ENCODE peak calls at places on chromosome 17, in four cellular contexts. P is Karpas-422, B is K562, G is IMR-90. V is an unnamed sample.

GRCh38 chr17:2237960-2238359 is 65.6 kb downstream of the SMG6 start:
- DNase-seq in B (no peak), P (no peak), G (no peak), V (no peak)

GRCh38 chr17:58960068-58960467 is 146.6 kb downstream of the TRIM37 start:
- DNase-seq in P (peak; percentile 68), G (peak; percentile 74), B (peak; percentile 36), V (no peak)

GRCh38 chr17:68906638-68907037 is 48.6 kb downstream of the ABCA8 start:
- DNase-seq in G (peak; percentile 21), P (peak; percentile 47), B (peak; percentile 16), V (no peak)

GRCh38 chr17:79854080-79854861 is 15.0 kb upstream of the CBX4 start:
- DNase-seq in P (no peak), G (no peak), B (no peak), V (no peak)

GRCh38 chr17:42403150-42403549 is 14.9 kb upstream of the STAT3 start:
- DNase-seq in B (peak; percentile 64), G (no peak), P (peak; percentile 82), V (peak; percentile 32)

GRCh38 chr17:57689254-57689653 is 55.8 kb downstream of the CCDC182 start:
- DNase-seq in G (no peak), B (no peak), P (no peak), V (no peak)

GRCh38 chr17:48074322-48075054 is 26.3 kb downstream of the NFE2L1 start:
- DNase-seq in P (peak; percentile 86), B (peak; percentile 79), G (peak; percentile 82), V (peak; percentile 75)

GRCh38 chr17:17151962-17152361 is 54.2 kb downstream of the PLD6 start:
- DNase-seq in G (peak; percentile 96), P (no peak), B (no peak), V (no peak)

GRCh38 chr17:70787721-70788120 is 618.4 kb downstream of the KCNJ2 start:
- DNase-seq in B (no peak), G (no peak), P (no peak), V (no peak)

GRCh38 chr17:27747462-27748359 is 52.6 kb downstream of the NOS2 start:
- DNase-seq in G (no peak), P (no peak), B (peak; percentile 46), V (no peak)

GRCh38 chr17:21215935-21216334 is 2.0 kb upstream of the TMEM11 start:
- DNase-seq in G (no peak), P (no peak), B (peak; percentile 62), V (no peak)

GRCh38 chr17:1165836-1166235 is 13.9 kb downstream of the ABR start:
- DNase-seq in B (no peak), G (no peak), P (no peak), V (no peak)

DNA sequence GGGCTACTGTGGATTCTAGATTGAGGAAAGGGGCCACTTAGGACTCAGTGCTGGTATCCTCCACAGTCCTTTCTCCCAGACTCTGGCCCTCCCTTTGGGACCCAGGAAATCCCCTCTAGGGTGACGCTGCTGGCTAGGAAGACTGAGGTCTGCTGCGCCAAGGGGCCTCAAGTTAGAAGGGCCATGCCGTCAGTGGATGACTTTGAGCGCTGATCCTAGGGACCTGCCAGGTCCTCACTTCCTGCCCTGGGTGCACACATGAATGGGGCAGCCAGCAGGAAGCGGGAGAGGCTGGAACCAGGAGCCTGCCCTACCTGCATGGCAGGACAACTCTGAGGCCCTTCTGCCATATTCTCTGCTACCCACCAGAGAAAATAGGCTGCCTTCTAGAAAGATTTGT is 145.0 kb downstream of the RAB11FIP4 start:
- DNase-seq in G (no peak), P (no peak), B (no peak), V (no peak)
- H3K4me2 ChIP-seq in G (no peak overlapping the region), P (peak overlapping the region; percentile 60), B (no peak overlapping the region), V (no peak overlapping the region)

DNA sequence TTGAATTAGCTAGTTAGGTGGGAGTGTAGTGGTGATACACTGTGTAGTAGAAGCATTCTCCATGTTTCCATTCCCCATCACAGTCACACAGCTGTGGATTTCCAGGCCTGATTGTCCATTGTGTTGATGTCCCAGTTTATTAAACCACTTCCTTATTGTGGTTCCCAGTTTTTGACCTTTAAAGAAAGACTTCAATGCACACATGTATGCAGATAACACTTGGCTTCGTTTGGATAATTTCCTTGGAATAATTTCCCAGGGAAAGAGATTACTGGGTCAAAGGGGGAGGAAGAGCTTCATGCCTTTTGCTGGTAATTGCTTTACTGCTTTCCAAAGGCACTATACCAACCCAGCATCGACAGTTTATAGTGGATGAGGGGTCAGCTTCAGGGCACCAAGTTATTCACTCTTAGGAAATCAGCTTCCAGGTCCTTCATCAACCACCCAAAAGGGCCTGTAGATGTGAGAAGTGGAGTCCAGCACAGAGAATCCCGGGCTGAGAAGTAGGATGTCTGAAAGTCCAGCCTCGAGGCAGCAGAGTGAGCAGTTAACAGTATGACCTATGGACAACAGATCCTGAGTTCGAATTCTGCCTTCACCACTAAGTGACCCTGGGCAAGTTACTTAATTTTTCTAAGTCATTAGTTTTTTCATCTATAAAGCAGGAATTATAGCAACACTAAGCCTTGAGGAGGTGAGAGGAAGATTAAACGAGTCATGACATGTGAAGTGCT is 31.3 kb upstream of the TNS4 start:
- DNase-seq in G (peak; percentile 37), P (no peak), B (no peak), V (no peak)
- H3K9ac ChIP-seq in G (peak overlapping the region; percentile 33), P (no peak overlapping the region), B (no peak overlapping the region), V (peak overlapping the region; percentile 44)

GRCh38 chr17:38333635-38334295 is 10.0 kb downstream of the GPR179 start:
- DNase-seq in P (peak; percentile 87), B (peak; percentile 74), G (no peak), V (peak; percentile 67)

GRCh38 chr17:38334480-38335364 is 9.0 kb downstream of the GPR179 start:
- DNase-seq in P (no peak), B (no peak), G (no peak), V (no peak)

GRCh38 chr17:38329808-38330730 is 13.7 kb downstream of the GPR179 start:
- DNase-seq in B (no peak), P (no peak), G (no peak), V (no peak)

GRCh38 chr17:38330941-38331411 is 12.8 kb downstream of the GPR179 start:
- DNase-seq in P (no peak), G (no peak), B (no peak), V (no peak)

DNA sequence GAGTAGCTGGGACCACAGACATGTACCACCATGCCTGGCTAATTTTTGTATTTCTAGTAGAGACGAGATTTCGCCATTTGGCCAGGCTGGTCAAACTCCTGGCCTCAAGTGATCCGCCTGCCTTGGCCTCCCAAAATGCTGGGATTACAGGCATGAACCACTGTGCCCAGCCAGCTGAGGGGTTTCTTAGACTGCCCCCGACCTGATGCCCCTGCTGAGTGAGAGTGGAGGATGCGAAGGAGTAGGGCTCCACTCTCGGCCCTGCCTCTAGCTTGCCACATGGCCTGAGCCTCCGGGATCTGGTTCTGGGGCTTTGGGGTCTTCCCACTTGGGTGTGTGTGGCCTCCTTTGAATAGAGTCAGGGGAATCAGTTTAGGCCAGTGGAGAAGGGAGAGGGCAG is 11.0 kb downstream of the GPR179 start:
- DNase-seq in B (no peak), G (no peak), P (no peak), V (no peak)
- H4K20me1 ChIP-seq in B (peaks cover 18% of the 10 kb centered on the region), G (no peaks in the 10 kb centered on the region), P (no peaks in the 10 kb centered on the region), V (no peaks in the 10 kb centered on the region)

DNA sequence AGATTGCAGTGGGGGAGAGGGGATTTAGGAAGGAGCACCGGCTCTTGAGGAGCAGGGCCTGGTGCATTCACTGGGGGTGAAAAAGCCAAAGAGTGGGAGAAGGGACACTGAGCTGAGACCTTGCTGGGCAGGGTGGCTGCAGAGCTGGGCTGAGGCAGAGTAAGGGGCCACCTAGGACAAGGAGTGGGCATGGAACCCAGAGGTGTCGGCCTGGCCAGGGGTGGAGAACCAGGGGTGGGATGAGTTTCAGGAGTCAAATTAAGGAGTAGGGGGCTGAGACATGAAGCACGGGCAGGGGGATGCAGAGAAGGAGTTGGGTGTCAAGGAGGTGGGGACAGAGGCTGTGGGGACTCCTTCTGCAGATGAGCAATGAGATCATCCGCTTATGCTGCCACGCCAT is 20.1 kb downstream of the DNAH2 start:
- DNase-seq in G (no peak), B (no peak), P (no peak), V (no peak)
- H3K4me2 ChIP-seq in G (no peak overlapping the region), B (no peak overlapping the region), P (no peak overlapping the region), V (no peak overlapping the region)

GRCh38 chr17:50278526-50279180 is 4.4 kb downstream of the TMEM92 start:
- DNase-seq in G (no peak), B (no peak), P (no peak), V (no peak)
- H3K9ac ChIP-seq in G (no peak overlapping the region), B (no peak overlapping the region), P (no peak overlapping the region), V (no peak overlapping the region)

DNA sequence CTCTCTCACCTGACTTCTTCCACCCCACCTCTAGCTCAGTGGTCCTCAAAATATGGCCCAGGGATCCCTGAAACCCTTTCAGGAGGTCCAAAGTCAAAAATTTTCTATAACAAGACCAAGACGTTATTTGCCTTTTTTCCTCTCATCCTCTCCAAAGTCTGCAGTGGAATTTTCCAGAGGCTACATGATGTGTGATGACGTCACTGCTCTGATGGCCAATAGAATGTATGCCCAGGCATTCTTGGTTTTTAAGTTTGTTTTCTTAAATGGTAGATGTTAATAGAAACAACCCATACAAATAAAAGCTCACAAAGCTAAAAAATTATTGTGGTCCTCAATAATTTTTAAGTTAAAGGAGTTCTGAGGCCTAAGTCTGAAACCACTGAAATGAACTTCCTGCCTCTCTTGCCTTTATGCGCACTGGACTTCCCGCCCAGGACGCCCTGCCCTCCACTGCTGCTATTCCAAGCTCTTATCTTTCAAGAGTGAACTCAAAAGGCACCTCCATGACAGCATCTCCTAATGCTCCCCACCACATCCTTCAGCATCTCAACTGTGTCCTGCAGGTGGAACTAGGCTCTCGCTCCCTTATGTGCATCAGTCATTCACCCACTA is 13.5 kb downstream of the UBE2O start:
- DNase-seq in B (peak; percentile 47), G (no peak), P (no peak), V (no peak)
- H4K20me1 ChIP-seq in B (peaks cover 10% of the 10 kb centered on the region), G (peaks cover 81% of the 10 kb centered on the region), P (peaks cover 77% of the 10 kb centered on the region), V (peaks cover 74% of the 10 kb centered on the region)

DNA sequence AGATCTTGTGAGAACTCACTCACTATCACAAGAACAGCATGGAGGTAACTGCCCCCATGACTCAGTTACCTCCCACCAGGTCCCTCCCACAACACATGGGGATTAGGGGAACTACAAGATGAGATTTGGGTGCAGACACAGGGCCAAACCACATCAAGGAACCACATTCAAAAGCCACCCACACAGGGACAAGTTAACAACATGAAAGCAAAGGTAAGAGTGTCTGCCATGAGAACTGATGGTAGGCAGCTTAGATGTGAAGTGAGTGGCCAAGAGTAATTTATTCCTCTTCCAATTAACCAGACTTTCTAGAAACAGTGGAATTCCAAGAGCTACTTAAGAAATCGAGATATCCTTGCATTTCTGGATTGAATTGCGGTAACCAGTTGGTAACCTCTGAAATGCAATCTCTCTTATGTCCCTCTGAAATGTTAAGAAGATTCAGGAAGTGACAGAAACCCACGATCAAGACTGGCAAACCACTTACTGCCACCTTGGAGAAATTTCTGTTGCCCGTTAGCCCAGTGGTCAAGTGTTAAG is 167.4 kb upstream of the CACNG5 start:
- DNase-seq in P (no peak), B (peak; percentile 20), G (no peak), V (peak; percentile 79)
- H3K4me2 ChIP-seq in P (no peak overlapping the region), B (no peak overlapping the region), G (no peak overlapping the region), V (no peak overlapping the region)

GRCh38 chr17:67027031-67027628 is 17.2 kb upstream of the CACNG1 start:
- DNase-seq in B (no peak), P (no peak), G (peak; percentile 17), V (no peak)
- H3K9ac ChIP-seq in B (no peak overlapping the region), P (no peak overlapping the region), G (no peak overlapping the region), V (no peak overlapping the region)

DNA sequence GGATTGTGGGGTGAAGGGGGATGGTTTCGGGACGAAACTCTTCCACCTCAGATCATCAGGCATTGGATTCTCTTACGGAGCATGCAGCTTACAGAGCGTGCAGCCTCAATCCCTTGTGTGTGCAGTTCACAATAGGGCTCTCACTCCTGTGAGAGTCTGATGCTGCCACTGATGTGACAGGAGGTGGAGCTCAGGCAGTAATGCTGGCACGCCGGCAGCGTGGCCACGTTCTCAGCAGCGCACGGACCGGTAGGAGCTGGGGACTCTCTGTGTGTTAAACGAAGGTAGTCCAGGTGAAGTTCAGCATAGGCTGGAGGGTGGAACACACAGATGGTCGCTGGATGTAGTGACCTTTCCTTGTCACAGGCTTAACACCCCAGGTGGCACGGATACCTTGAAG is 37.8 kb downstream of the SEC14L1 start:
- DNase-seq in B (no peak), P (no peak), G (no peak), V (no peak)
- H4K20me1 ChIP-seq in B (no peaks in the 10 kb centered on the region), P (peaks cover 5% of the 10 kb centered on the region), G (peaks cover 58% of the 10 kb centered on the region), V (peaks cover 14% of the 10 kb centered on the region)

V was measured in DND-41.